ENCODE peak calls at places on chromosomes 12 and 14, in ten cellular contexts. C is mammary epithelial cell; R is left ventricle myocardium inferior; L is PC-3; V is HCT116; M is uterus; J is CD8-positive, alpha-beta T cell; G is RWPE2; E is lower lobe of right lung; K is colonic mucosa. S is an unnamed sample.
A peak's percentile ranks its signal among the peaks of the same experiment; 100 is the strongest.

GRCh38 chr14:59688224-59689170 is 111.9 kb upstream of the CCDC175 start:
- DNase-seq in C (peak; percentile 32), R (no peak), L (peak; percentile 94), V (peak; percentile 24), M (no peak), J (no peak), G (no peak), E (no peak), K (peak; percentile 57), S (peak; percentile 72)

GRCh38 chr12:45973526-45973925 is 16.8 kb downstream of the SCAF11 start:
- DNase-seq in C (no peak), R (no peak), L (no peak), V (no peak), M (no peak), J (no peak), G (no peak), E (no peak), K (no peak), S (peak; percentile 36)

GRCh38 chr12:62522984-62523383 is 56.4 kb downstream of the MON2 start:
- DNase-seq in C (no peak), R (no peak), L (peak; percentile 18), V (no peak), M (no peak), J (no peak), G (no peak), E (no peak), K (no peak), S (no peak)

GRCh38 chr12:54262403-54262925 is 17.5 kb downstream of the CBX5 start:
- DNase-seq in C (no peak), R (no peak), L (no peak), V (no peak), M (no peak), J (no peak), G (no peak), E (no peak), K (no peak), S (peak; percentile 37)

GRCh38 chr14:77649326-77649725 is 32.9 kb upstream of the SPTLC2 start:
- DNase-seq in C (no peak), R (no peak), L (no peak), V (no peak), M (no peak), J (no peak), G (no peak), E (no peak), K (no peak), S (no peak)

GRCh38 chr14:22112004-22112403 is 438.4 kb upstream of the OR4E1 start:
- DNase-seq in C (no peak), R (no peak), L (peak; percentile 33), V (no peak), M (no peak), J (peak; percentile 38), G (no peak), E (no peak), K (peak; percentile 34), S (no peak)

GRCh38 chr14:68042002-68042401 is 222.4 kb downstream of the RAD51B start:
- DNase-seq in C (no peak), R (no peak), L (no peak), V (no peak), M (no peak), J (no peak), G (no peak), E (no peak), K (no peak), S (no peak)

GRCh38 chr14:74867673-74868072 is 8.3 kb downstream of the PROX2 start:
- DNase-seq in C (no peak), R (no peak), L (no peak), V (no peak), M (no peak), J (peak; percentile 43), G (no peak), E (no peak), K (no peak), S (no peak)

DNA sequence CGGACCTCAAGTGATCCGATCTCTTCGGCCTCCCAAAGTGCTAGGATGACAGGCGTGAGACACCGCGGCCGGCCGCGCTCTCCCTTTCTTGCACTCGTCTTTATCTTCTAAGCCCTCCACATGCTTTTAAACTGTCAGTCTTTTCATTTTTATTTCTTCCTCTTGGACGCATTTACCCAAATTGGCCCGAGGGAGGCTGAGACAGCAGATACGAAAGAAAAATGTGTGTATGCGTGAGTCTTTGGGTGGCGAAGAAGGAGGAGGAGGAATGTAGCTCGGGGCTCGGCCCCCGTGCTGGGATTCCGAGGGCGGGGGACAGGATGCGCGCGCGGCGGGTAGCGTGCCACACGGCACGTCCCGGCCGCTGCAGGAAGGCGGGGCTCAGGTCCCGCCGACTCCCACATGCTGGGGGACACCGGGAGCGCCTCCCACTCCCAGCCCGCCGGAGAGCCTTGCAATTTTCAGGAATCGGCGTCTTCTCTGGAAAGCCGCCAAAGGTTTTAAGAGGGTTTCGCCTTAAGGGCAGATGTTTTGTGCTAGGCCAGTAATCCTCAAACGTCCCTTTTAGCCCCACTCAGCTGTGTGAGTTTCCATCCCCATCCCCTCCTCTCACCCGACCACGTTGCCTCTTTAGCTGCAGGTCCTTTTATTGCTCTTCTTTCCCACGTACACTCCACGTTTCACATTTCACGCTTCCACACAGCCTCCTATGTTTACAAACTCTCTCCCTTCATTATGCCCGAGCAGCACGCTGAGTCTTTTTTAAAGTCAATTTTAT is 34.7 kb upstream of the SLC2A3 start:
- DNase-seq in C (peak; percentile 87), R (peak; percentile 88), L (peak; percentile 81), V (peak; percentile 61), M (peak; percentile 90), J (peak; percentile 82), G (peak; percentile 66), E (peak; percentile 95), K (peak; percentile 76), S (peak; percentile 99)
- TF ChIP-seq CTCF in C (peak; percentile 4), R (peak; percentile 16), L (no peak), V (no peak), M (peak; percentile 29), J (no peak), G (no peak), E (peak; percentile 11), K (no peak), S (no peak)

GRCh38 chr12:120229583-120230325 is 28.8 kb upstream of the RPLP0 start:
- DNase-seq in C (peak; percentile 76), R (no peak), L (peak; percentile 83), V (no peak), M (no peak), J (no peak), G (no peak), E (peak; percentile 54), K (peak; percentile 81), S (peak; percentile 69)

GRCh38 chr12:120228291-120229070 is 27.6 kb upstream of the RPLP0 start:
- DNase-seq in C (peak; percentile 61), R (peak; percentile 87), L (peak; percentile 89), V (no peak), M (peak; percentile 88), J (peak; percentile 83), G (no peak), E (peak; percentile 88), K (peak; percentile 96), S (peak; percentile 99)

GRCh38 chr12:120229071-120229582 is 28.2 kb upstream of the RPLP0 start:
- DNase-seq in C (peak; percentile 31), R (no peak), L (peak; percentile 47), V (no peak), M (peak; percentile 72), J (no peak), G (no peak), E (no peak), K (peak; percentile 63), S (peak; percentile 95)

GRCh38 chr12:120227233-120228040 is 26.5 kb upstream of the RPLP0 start:
- DNase-seq in C (no peak), R (no peak), L (no peak), V (no peak), M (no peak), J (no peak), G (no peak), E (no peak), K (no peak), S (peak; percentile 85)

GRCh38 chr12:120228041-120228290 is 27.1 kb upstream of the RPLP0 start:
- DNase-seq in C (no peak), R (no peak), L (no peak), V (no peak), M (no peak), J (no peak), G (no peak), E (no peak), K (no peak), S (no peak)
- H3K4me1 ChIP-seq in C (peaks cover 87% of the 10 kb centered on the region), R (peaks cover 94% of the 10 kb centered on the region), L (peaks cover 55% of the 10 kb centered on the region), V (peaks cover 49% of the 10 kb centered on the region), M (peaks cover 36% of the 10 kb centered on the region), J (peaks cover 79% of the 10 kb centered on the region), G (peaks cover 80% of the 10 kb centered on the region), E (peaks cover 94% of the 10 kb centered on the region), K (peaks cover 53% of the 10 kb centered on the region), S (peaks cover 73% of the 10 kb centered on the region)

GRCh38 chr14:64118892-64119291 is 175.3 kb downstream of the ESR2 start:
- DNase-seq in C (no peak), R (no peak), L (peak; percentile 14), V (no peak), M (no peak), J (no peak), G (no peak), E (no peak), K (no peak), S (no peak)

GRCh38 chr14:64114796-64115195 is 179.4 kb downstream of the ESR2 start:
- DNase-seq in C (no peak), R (no peak), L (no peak), V (no peak), M (no peak), J (no peak), G (no peak), E (no peak), K (no peak), S (no peak)

GRCh38 chr14:64119535-64119934 is 174.6 kb downstream of the ESR2 start:
- DNase-seq in C (no peak), R (no peak), L (no peak), V (no peak), M (no peak), J (no peak), G (no peak), E (no peak), K (no peak), S (no peak)

GRCh38 chr14:64115401-64115800 is 178.8 kb downstream of the ESR2 start:
- DNase-seq in C (no peak), R (no peak), L (no peak), V (no peak), M (no peak), J (no peak), G (no peak), E (no peak), K (no peak), S (no peak)

DNA sequence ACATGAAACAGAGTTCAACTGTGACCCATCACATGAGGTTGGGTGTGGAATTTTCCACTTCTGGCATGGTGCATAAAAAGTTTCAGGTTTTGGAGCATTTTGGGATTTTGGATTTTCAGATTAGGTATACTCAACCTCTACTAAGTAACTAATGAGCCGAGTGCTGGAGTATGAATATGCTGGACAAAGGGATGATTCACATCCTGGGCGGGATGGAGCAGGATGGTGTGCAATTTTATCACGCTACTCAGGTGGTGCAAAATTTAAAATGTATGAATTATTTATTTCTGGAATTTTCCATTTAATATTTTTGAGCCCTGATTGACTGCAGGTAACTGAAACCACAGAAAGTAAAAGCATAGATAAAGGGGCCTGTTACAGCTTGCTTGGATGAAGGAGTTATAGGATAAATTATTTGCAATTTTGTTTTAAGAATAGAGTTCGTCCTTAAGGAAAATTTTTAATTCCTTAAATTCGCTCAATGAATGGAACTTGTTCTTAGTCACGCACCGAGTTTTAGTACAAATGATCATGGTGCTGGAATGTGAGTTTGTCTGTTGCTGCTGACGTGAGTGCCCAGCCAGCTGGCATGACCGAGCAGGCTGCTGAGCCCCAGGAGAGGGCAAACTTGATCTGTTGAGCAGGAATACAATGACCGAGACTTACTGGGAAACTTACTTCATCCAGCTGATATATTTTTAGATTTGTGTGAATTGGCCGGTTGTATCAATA is 176.3 kb downstream of the ESR2 start:
- DNase-seq in C (peak; percentile 92), R (peak; percentile 62), L (peak; percentile 69), V (no peak), M (no peak), J (no peak), G (peak; percentile 91), E (no peak), K (no peak), S (no peak)
- H3K36me3 ChIP-seq in C (peaks cover 3% of the 10 kb centered on the region), R (peaks cover 53% of the 10 kb centered on the region), L (no peaks in the 10 kb centered on the region), V (no peaks in the 10 kb centered on the region), M (no peaks in the 10 kb centered on the region), J (peaks cover 12% of the 10 kb centered on the region), G (peaks cover 56% of the 10 kb centered on the region), E (peaks cover 88% of the 10 kb centered on the region), K (peaks cover 10% of the 10 kb centered on the region), S (peaks cover 2% of the 10 kb centered on the region)

GRCh38 chr12:39592295-39592694 is 27.3 kb downstream of the ABCD2 start:
- DNase-seq in C (no peak), R (no peak), L (peak; percentile 60), V (no peak), M (no peak), J (no peak), G (no peak), E (no peak), K (no peak), S (no peak)

GRCh38 chr12:39586811-39587210 is 32.8 kb downstream of the ABCD2 start:
- DNase-seq in C (no peak), R (no peak), L (no peak), V (no peak), M (no peak), J (no peak), G (no peak), E (no peak), K (no peak), S (no peak)

GRCh38 chr12:39581592-39581991 is 38.0 kb downstream of the ABCD2 start:
- DNase-seq in C (peak; percentile 65), R (no peak), L (peak; percentile 71), V (peak; percentile 8), M (no peak), J (no peak), G (no peak), E (no peak), K (no peak), S (no peak)

GRCh38 chr12:39587247-39587646 is 32.4 kb downstream of the ABCD2 start:
- DNase-seq in C (peak; percentile 20), R (no peak), L (peak; percentile 45), V (peak; percentile 19), M (no peak), J (no peak), G (no peak), E (no peak), K (no peak), S (no peak)
- TF ChIP-seq CTCF in C (peak; percentile 59), R (peak; percentile 64), L (peak; percentile 52), V (peak; percentile 41), M (no peak), J (peak; percentile 53), G (peak; percentile 74), E (peak; percentile 13), K (no peak), S (no peak)